ENCODE peak calls at places on chromosomes 5 and 9, in seven cellular contexts. H, W, K, S, M, B and E are unnamed samples.

GRCh38 chr9:32580631-32581300 is 7.8 kb upstream of the NDUFB6 start:
- DNase-seq in H (no peak), W (no peak), K (no peak), B (no peak), M (no peak), S (peak; percentile 13), E (no peak)

GRCh38 chr9:134993996-134994720 is 76.4 kb upstream of the FCN1 start:
- DNase-seq in B (no peak), S (no peak), H (no peak), M (no peak), K (no peak), W (no peak), E (no peak)

GRCh38 chr5:122906768-122907167 is 61.4 kb downstream of the SNX24 start:
- DNase-seq in H (no peak), W (no peak), B (no peak), M (no peak), S (no peak), K (no peak), E (no peak)

GRCh38 chr5:64690417-64691151 is at the start of gene SHISAL2B:
- DNase-seq in K (peak; percentile 60), S (no peak), B (no peak), H (no peak), W (no peak), M (no peak), E (peak; percentile 68)

GRCh38 chr9:130936285-130937117 is 2.5 kb downstream of the FIBCD1 start:
- DNase-seq in K (no peak), B (no peak), W (no peak), S (peak; percentile 28), M (no peak), H (peak; percentile 59), E (peak; percentile 70)

GRCh38 chr9:83199240-83199639 is 136.3 kb upstream of the RASEF start:
- DNase-seq in W (peak; percentile 16), M (no peak), K (peak; percentile 57), B (peak; percentile 5), H (no peak), S (peak; percentile 44), E (no peak)

GRCh38 chr9:127612993-127613954 is 1.2 kb downstream of the STXBP1 start:
- DNase-seq in H (no peak), M (no peak), B (peak; percentile 55), W (no peak), K (peak; percentile 53), S (no peak), E (peak; percentile 55)

GRCh38 chr5:36876389-36876964 is at the start of gene NIPBL:
- DNase-seq in S (peak; percentile 92), B (peak; percentile 93), M (peak; percentile 66), K (peak; percentile 78), H (no peak), W (peak; percentile 86), E (peak; percentile 83)

GRCh38 chr5:68251804-68252648 is 36.5 kb downstream of the PIK3R1 start:
- DNase-seq in B (no peak), W (no peak), H (no peak), S (no peak), M (no peak), K (no peak), E (no peak)

GRCh38 chr5:157761690-157762611 is 18.4 kb downstream of the LSM11 start:
- DNase-seq in S (peak; percentile 60), M (no peak), W (peak; percentile 35), B (peak; percentile 62), K (peak; percentile 66), H (no peak), E (no peak)

GRCh38 chr9:121324316-121324715 is 45.7 kb downstream of the STOM start:
- DNase-seq in K (no peak), W (no peak), H (no peak), M (no peak), S (no peak), B (no peak), E (no peak)

GRCh38 chr9:136151214-136151804 is 32.6 kb upstream of the TMEM250 start:
- DNase-seq in S (no peak), W (no peak), K (no peak), H (no peak), M (no peak), B (no peak), E (peak; percentile 79)

GRCh38 chr9:89674667-89675402 is 70.0 kb downstream of the GADD45G start:
- DNase-seq in W (no peak), M (no peak), S (no peak), B (no peak), H (peak; percentile 70), K (no peak), E (peak; percentile 61)

GRCh38 chr5:121497176-121497575 is 354.5 kb upstream of the FTMT start:
- DNase-seq in W (no peak), K (no peak), H (no peak), B (no peak), S (no peak), M (no peak), E (no peak)

GRCh38 chr5:36261186-36261585 is 19.5 kb upstream of the NADK2 start:
- DNase-seq in K (no peak), M (no peak), S (no peak), W (no peak), H (no peak), B (no peak), E (no peak)

GRCh38 chr9:35164711-35165110 is 2.9 kb downstream of the UNC13B start:
- DNase-seq in B (no peak), S (no peak), K (no peak), W (no peak), H (no peak), M (no peak), E (no peak)

GRCh38 chr5:135107986-135108385 is 74.0 kb upstream of the PITX1 start:
- DNase-seq in K (no peak), S (no peak), H (no peak), B (no peak), M (no peak), W (no peak), E (no peak)

GRCh38 chr5:178201221-178201926 is 3.0 kb upstream of the HNRNPAB start:
- DNase-seq in B (no peak), H (no peak), K (no peak), S (no peak), W (no peak), M (no peak), E (peak; percentile 4)

GRCh38 chr5:131634666-131634995 is 398 bp downstream of the RAPGEF6 start:
- DNase-seq in S (peak; percentile 65), M (no peak), H (peak; percentile 46), B (peak; percentile 52), K (peak; percentile 61), W (peak; percentile 27), E (peak; percentile 83)

DNA sequence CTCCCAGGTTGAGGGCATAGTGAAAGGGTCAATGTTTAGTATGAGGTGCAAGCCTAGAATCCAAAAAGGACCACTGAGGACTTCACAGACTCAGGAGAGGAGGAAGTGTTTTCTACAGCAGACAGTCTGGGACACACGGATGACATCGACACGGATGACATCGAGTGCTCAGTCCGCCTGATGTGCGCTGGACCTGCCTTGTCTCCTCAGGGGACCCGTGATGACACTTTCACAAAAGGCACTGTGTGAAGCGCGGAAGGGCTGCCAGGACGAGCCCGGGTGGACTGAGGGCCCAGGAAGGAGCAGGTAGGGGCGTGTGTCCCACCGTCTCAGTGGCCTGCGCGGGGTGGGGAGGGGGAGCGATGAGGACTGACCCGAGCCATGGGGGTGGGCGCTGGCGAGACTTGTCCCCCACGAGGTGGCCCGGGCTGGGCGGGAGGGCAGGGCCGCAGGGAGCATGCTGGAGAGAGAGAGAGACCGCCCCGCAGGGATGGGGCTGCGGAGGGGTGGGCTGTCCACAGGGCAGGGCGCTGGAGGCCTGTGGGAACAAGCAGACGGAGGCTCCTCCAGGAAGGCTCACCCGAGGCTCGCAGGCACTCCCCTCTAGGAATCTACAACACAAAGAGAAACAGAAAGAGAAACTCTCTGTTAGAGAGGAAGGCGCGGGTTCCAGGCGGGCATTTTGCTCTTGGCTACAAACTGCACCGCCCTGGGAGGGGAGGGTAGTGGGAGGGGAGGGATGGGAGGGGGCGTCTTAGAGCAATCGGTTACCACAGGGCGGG is 54.9 kb downstream of the USP20 start:
- DNase-seq in M (peak; percentile 31), S (no peak), B (no peak), K (no peak), W (no peak), H (peak; percentile 53), E (peak; percentile 77)
- TF ChIP-seq SP1 in M (no peak), S (no peak), B (no peak), K (no peak), W (no peak), H (no peak), E (peak; percentile 30)

GRCh38 chr5:137629646-137630045 is 106.2 kb downstream of the KLHL3 start:
- DNase-seq in K (peak; percentile 72), M (peak; percentile 8), H (no peak), S (peak; percentile 41), W (peak; percentile 51), B (peak; percentile 62), E (peak; percentile 46)
- TF ChIP-seq SP1 in K (no peak), M (no peak), H (no peak), S (no peak), W (no peak), B (no peak), E (no peak)

GRCh38 chr9:96524045-96524444 is 74.1 kb downstream of the HABP4 start:
- DNase-seq in M (no peak), S (no peak), W (no peak), B (no peak), K (no peak), H (no peak), E (no peak)

GRCh38 chr9:96522371-96522770 is 72.4 kb downstream of the HABP4 start:
- DNase-seq in H (no peak), S (peak; percentile 60), B (no peak), K (no peak), W (no peak), M (no peak), E (no peak)

GRCh38 chr9:96524764-96525163 is 74.8 kb downstream of the HABP4 start:
- DNase-seq in B (no peak), W (no peak), S (no peak), H (no peak), M (no peak), K (no peak), E (no peak)

GRCh38 chr9:96519726-96520125 is 69.8 kb downstream of the HABP4 start:
- DNase-seq in H (no peak), S (no peak), B (no peak), W (no peak), M (no peak), K (no peak), E (no peak)

DNA sequence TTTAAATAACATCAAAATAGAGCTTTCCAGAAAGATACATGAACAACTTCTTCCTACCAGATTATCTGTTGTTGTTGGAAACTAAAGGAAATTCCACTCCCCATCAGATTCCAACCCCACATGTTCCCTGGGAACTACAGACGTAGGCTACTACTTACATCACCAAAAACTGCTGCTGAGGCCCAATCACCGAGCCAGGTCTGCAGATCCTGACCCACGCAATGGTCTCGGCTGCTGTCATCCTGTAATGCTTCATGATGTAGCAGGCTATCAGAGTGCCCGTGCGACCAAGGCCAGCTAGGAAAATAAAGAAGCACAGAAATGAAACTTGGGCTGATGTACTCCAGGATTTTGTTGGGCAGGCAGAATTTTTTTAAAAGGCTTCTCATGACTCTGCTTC is 73.5 kb downstream of the HABP4 start:
- DNase-seq in S (no peak), K (no peak), W (no peak), H (no peak), M (no peak), B (no peak), E (no peak)
- TF ChIP-seq SP1 in S (no peak), K (no peak), W (no peak), H (no peak), M (no peak), B (no peak), E (no peak)

DNA sequence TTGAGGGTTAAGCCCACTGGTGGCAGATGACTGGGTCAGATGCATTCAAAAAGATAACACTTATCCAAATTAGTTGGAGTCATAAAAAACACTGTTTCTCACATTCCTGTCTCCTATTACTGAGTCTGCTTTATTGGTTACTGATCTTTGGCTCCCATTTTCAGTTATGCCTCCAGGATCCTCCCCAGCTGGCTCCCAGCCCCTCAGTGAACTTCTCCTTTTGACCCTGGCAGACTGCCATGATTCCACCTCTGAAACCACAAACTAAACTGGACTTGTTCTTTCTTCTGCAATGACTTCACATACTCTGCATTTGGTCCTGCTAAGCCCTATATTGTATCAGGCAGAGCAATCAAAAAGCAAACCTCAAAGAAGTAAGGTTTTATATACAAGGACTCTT is 860.8 kb upstream of the DMAC1 start:
- DNase-seq in B (no peak), W (no peak), S (no peak), K (no peak), H (no peak), M (no peak), E (no peak)
- TF ChIP-seq SP1 in B (no peak), W (no peak), S (no peak), K (no peak), H (no peak), M (no peak), E (no peak)